ENCODE peak calls at places on chromosomes 2 and 18, in eight cellular contexts. E, S, Z, V, N, M, A and Q are unnamed samples.

GRCh38 chr2:30709516-30709915 is 97.7 kb downstream of the CAPN13 start:
- DNase-seq in E (no peak), S (no peak), Z (no peak), V (no peak), N (no peak), M (no peak), A (no peak), Q (no peak)

GRCh38 chr18:31943895-31944816 is 1.2 kb upstream of the TRAPPC8 start:
- DNase-seq in E (no peak), S (peak; percentile 20), Z (no peak), V (no peak), N (no peak), M (no peak), A (no peak), Q (no peak)

GRCh38 chr2:226607379-226607778 is 192.2 kb downstream of the IRS1 start:
- DNase-seq in E (no peak), S (no peak), Z (peak; percentile 16), V (no peak), N (no peak), M (no peak), A (no peak), Q (no peak)

GRCh38 chr2:33129261-33129660 is 182.5 kb downstream of the LTBP1 start:
- DNase-seq in E (no peak), S (no peak), Z (no peak), V (no peak), N (no peak), M (no peak), A (no peak), Q (no peak)

GRCh38 chr18:61574665-61575064 is 241.4 kb downstream of the CDH20 start:
- DNase-seq in E (no peak), S (no peak), Z (no peak), V (no peak), N (no peak), M (no peak), A (no peak), Q (no peak)

GRCh38 chr18:12703714-12704113 is 872 bp downstream of the PSMG2 start:
- DNase-seq in E (peak; percentile 30), S (no peak), Z (peak; percentile 10), V (no peak), N (peak; percentile 34), M (no peak), A (no peak), Q (no peak)

GRCh38 chr18:33584845-33585775 is 7.1 kb downstream of the ASXL3 start:
- DNase-seq in E (peak; percentile 64), S (no peak), Z (no peak), V (no peak), N (no peak), M (no peak), A (no peak), Q (no peak)

GRCh38 chr18:63837556-63837955 is 49.9 kb upstream of the SERPINB2 start:
- DNase-seq in E (no peak), S (no peak), Z (no peak), V (no peak), N (no peak), M (no peak), A (no peak), Q (no peak)

GRCh38 chr18:12242658-12243260 is 11.4 kb upstream of the CIDEA start:
- DNase-seq in E (no peak), S (no peak), Z (no peak), V (no peak), N (no peak), M (no peak), A (no peak), Q (no peak)

GRCh38 chr2:165016772-165017411 is 61.6 kb upstream of the SLC38A11 start:
- DNase-seq in E (peak; percentile 80), S (no peak), Z (peak; percentile 49), V (peak; percentile 22), N (peak; percentile 62), M (no peak), A (peak; percentile 48), Q (no peak)

GRCh38 chr2:72916743-72917137 is 579 bp upstream of the EMX1 start:
- DNase-seq in E (peak; percentile 45), S (no peak), Z (no peak), V (no peak), N (peak; percentile 46), M (no peak), A (no peak), Q (no peak)

DNA sequence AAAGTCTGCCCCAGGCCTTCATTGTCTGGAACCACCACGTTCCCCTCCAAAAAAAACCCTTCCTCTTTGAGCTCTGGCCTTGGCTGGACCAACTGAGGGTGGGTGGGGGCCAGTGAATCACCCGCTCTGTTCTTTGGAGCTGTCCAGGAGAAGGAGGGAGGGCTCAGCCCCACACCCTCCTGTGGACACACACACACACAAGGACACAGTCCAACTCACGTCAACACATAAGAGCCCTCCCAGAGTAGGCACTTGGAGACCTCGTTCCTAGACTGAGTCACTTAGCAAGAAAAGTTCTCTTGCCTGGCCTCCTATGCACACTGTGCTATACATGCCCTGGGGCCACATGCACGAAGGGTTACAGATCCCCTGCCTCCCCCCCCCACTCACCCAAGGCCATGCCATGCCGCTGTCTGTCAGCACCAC is 1.2 kb upstream of the TNS1 start:
- DNase-seq in E (no peak), S (no peak), Z (peak; percentile 73), V (no peak), N (peak; percentile 51), M (no peak), A (no peak), Q (no peak)
- TF ChIP-seq REST in E (no peak), S (no peak), Z (peak; percentile 26), V (no peak), N (peak; percentile 86), M (no peak), A (no peak), Q (no peak)

GRCh38 chr2:135475128-135475527 is 55.9 kb downstream of the ZRANB3 start:
- DNase-seq in E (no peak), S (no peak), Z (no peak), V (no peak), N (no peak), M (no peak), A (no peak), Q (no peak)

GRCh38 chr2:135473567-135473966 is 57.5 kb downstream of the ZRANB3 start:
- DNase-seq in E (peak; percentile 61), S (peak; percentile 17), Z (peak; percentile 27), V (no peak), N (peak; percentile 37), M (peak; percentile 5), A (peak; percentile 57), Q (peak; percentile 18)

DNA sequence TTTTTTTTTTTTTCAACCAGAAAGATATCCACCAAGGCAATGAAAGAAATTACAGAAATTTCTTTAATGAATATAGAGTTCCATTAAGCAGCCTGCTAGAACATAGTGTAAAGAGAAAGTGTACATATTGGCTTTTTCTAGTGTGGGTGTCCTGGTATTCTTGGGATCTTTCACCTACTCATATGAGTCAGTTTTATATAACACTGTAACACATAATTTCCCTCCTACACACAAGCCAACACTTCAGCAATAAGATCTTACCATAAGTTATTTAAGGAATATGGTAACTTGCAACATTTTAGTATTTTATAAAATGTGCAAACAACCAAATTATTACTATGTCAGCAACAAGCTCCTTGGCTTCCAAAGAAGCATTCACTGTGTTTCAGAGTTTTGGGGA is 59.9 kb downstream of the ZRANB3 start:
- DNase-seq in E (no peak), S (no peak), Z (no peak), V (no peak), N (no peak), M (no peak), A (no peak), Q (no peak)
- TF ChIP-seq REST in E (no peak), S (no peak), Z (no peak), V (no peak), N (no peak), M (no peak), A (no peak), Q (no peak)

GRCh38 chr2:121187922-121188411 is 97.0 kb downstream of the TFCP2L1 start:
- DNase-seq in E (no peak), S (no peak), Z (no peak), V (no peak), N (no peak), M (no peak), A (no peak), Q (no peak)

GRCh38 chr2:121187351-121187921 is 97.6 kb downstream of the TFCP2L1 start:
- DNase-seq in E (no peak), S (no peak), Z (no peak), V (no peak), N (no peak), M (no peak), A (no peak), Q (no peak)

GRCh38 chr2:121185571-121186074 is 99.4 kb downstream of the TFCP2L1 start:
- DNase-seq in E (no peak), S (no peak), Z (no peak), V (peak; percentile 8), N (no peak), M (no peak), A (no peak), Q (no peak)

GRCh38 chr2:121185111-121185510 is 99.9 kb downstream of the TFCP2L1 start:
- DNase-seq in E (no peak), S (no peak), Z (no peak), V (no peak), N (no peak), M (no peak), A (no peak), Q (no peak)

GRCh38 chr2:121186261-121186660 is 98.7 kb downstream of the TFCP2L1 start:
- DNase-seq in E (no peak), S (no peak), Z (no peak), V (no peak), N (no peak), M (no peak), A (no peak), Q (no peak)
- TF ChIP-seq REST in E (no peak), S (no peak), Z (no peak), V (no peak), N (no peak), M (no peak), A (no peak), Q (no peak)

DNA sequence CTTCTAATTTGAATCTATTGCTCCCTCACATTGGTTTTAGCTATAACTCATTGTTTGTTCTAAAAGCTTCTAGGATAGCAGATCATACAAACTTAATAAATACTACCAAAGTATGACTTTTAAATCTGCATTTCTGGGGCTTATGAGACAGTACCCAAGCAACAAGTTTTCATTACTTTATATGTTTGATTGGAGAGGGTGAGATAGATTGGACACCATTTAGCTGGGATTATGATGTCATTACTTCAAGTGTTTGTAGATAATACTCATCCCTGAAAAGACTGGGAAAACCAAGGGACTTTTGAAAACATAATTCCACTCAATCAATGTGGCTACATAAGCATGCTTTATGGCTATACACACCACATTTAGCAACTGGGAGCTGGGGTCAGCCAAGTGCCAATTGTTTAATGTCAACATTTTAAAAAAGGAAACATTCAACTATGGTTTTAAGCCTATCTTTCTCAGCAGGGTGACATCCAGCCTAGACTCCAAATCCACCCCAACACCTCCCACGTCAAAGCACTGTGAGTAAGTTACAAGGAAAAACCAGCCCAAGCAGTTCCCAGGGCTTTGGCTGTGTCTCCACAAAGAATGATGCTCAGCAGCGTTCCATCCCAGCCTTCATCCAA is 119.9 kb downstream of the ETAA1 start:
- DNase-seq in E (no peak), S (no peak), Z (peak; percentile 3), V (no peak), N (no peak), M (no peak), A (no peak), Q (no peak)
- TF ChIP-seq REST in E (no peak), S (no peak), Z (no peak), V (no peak), N (no peak), M (no peak), A (no peak), Q (no peak)